ENCODE peak calls at places on chromosomes 5 and 9, in seven cellular contexts. D is stimulated activated CD4-positive, alpha-beta T cell treated with anti-CD3 and anti-CD28 coated beads, Interleukin-1b, Interleukin-23, amount 100 ng/mL, for 24 hours; X is Caki2; N is Peyer's patch; R is astrocyte; Z is hippocampal formation; T is transverse colon. G is an unnamed sample.
A peak's percentile ranks its signal among the peaks of the same experiment; 100 is the strongest.

GRCh38 chr5:109692011-109692410 is 2.3 kb downstream of the MAN2A1 start:
- DNase-seq in D (no peak), X (no peak), N (no peak), R (peak; percentile 48), Z (no peak), T (no peak), G (no peak)

GRCh38 chr9:94160594-94161501 is 76.6 kb downstream of the PTPDC1 start:
- DNase-seq in D (no peak), X (no peak), N (no peak), R (no peak), Z (no peak), T (no peak), G (no peak)

GRCh38 chr5:13356226-13356625 is 588.3 kb downstream of the DNAH5 start:
- DNase-seq in D (no peak), X (no peak), N (no peak), R (peak; percentile 64), Z (no peak), T (no peak), G (no peak)

GRCh38 chr9:107438211-107439030 is 51.1 kb downstream of the KLF4 start:
- DNase-seq in D (no peak), X (no peak), N (no peak), R (no peak), Z (no peak), T (no peak), G (no peak)

GRCh38 chr9:136844766-136845464 is 2.6 kb downstream of the AJM1 start:
- DNase-seq in D (no peak), X (no peak), N (no peak), R (no peak), Z (no peak), T (no peak), G (no peak)

GRCh38 chr5:155729684-155730059 is 597.3 kb upstream of the SGCD start:
- DNase-seq in D (no peak), X (no peak), N (no peak), R (no peak), Z (peak; percentile 51), T (no peak), G (no peak)

GRCh38 chr9:6307551-6308096 is 20.6 kb upstream of the TPD52L3 start:
- DNase-seq in D (no peak), X (no peak), N (no peak), R (no peak), Z (no peak), T (no peak), G (no peak)

GRCh38 chr9:8558176-8558575 is 758.6 kb upstream of the DMAC1 start:
- DNase-seq in D (no peak), X (peak; percentile 28), N (no peak), R (peak; percentile 45), Z (no peak), T (no peak), G (peak; percentile 43)

GRCh38 chr5:27437594-27438200 is 399.3 kb upstream of the CDH9 start:
- DNase-seq in D (no peak), X (peak; percentile 58), N (no peak), R (peak; percentile 23), Z (no peak), T (no peak), G (peak; percentile 64)

G was measured in kidney epithelial cell.